ENCODE peak calls at places on chromosomes 4 and X, in seven cellular contexts. C, D, L, B, S, I and Z are unnamed samples.

GRCh38 chr4:76984127-76984526 is 34.6 kb downstream of the SEPTIN11 start:
- DNase-seq in B (no peak), S (no peak), C (peak; percentile 48), D (no peak), I (no peak), L (peak; percentile 59), Z (no peak)

GRCh38 chrX:18173494-18174180 is 47.0 kb downstream of the BEND2 start:
- DNase-seq in D (no peak), C (no peak), S (no peak), L (no peak), B (no peak), I (no peak), Z (no peak)

GRCh38 chrX:154596290-154596929 is 11.5 kb downstream of the CTAG1A start:
- DNase-seq in I (peak; percentile 27), L (peak; percentile 73), S (no peak), C (no peak), B (peak; percentile 87), D (no peak), Z (no peak)

GRCh38 chr4:69875986-69876542 is 16.1 kb upstream of the SULT1E1 start:
- DNase-seq in D (no peak), B (no peak), S (no peak), L (no peak), C (no peak), I (no peak), Z (no peak)

GRCh38 chr4:94307231-94307840 is 35.3 kb downstream of the HPGDS start:
- DNase-seq in C (no peak), I (no peak), B (no peak), S (no peak), L (no peak), D (no peak), Z (no peak)

GRCh38 chrX:48835524-48836329 is at the start of gene PCSK1N:
- DNase-seq in I (peak; percentile 26), S (no peak), B (peak; percentile 60), L (no peak), C (peak; percentile 46), D (no peak), Z (peak; percentile 37)

GRCh38 chr4:95693594-95693993 is 144.8 kb upstream of the UNC5C start:
- DNase-seq in S (no peak), I (no peak), C (peak; percentile 45), L (peak; percentile 32), D (no peak), B (peak; percentile 29), Z (no peak)

GRCh38 chr4:30268370-30268769 is 451.8 kb upstream of the PCDH7 start:
- DNase-seq in B (no peak), S (no peak), D (no peak), C (no peak), L (no peak), I (no peak), Z (no peak)

GRCh38 chr4:107666134-107666533 is 53.9 kb downstream of the PAPSS1 start:
- DNase-seq in L (peak; percentile 60), D (no peak), I (no peak), B (no peak), C (peak; percentile 24), S (no peak), Z (no peak)

GRCh38 chr4:825063-825968 is 613 bp downstream of the CPLX1 start:
- DNase-seq in I (no peak), B (no peak), L (no peak), C (no peak), S (no peak), D (no peak), Z (no peak)

GRCh38 chr4:156294577-156294976 is 340.9 kb upstream of the CTSO start:
- DNase-seq in L (peak; percentile 97), D (no peak), B (peak; percentile 26), C (peak; percentile 70), I (no peak), S (no peak), Z (no peak)

GRCh38 chr4:20422398-20422797 is 170.7 kb downstream of the SLIT2 start:
- DNase-seq in L (peak; percentile 63), D (no peak), C (peak; percentile 73), B (peak; percentile 73), I (peak; percentile 24), S (no peak), Z (no peak)

GRCh38 chrX:86946569-86946968 is 571.0 kb upstream of the KLHL4 start:
- DNase-seq in C (peak; percentile 59), S (no peak), D (no peak), B (no peak), L (peak; percentile 23), I (no peak), Z (no peak)

GRCh38 chrX:103624111-103624510 is 4.7 kb upstream of the TCEAL1 start:
- DNase-seq in D (no peak), S (no peak), I (no peak), B (no peak), L (no peak), C (no peak), Z (no peak)